ENCODE peak calls at places on chromosomes 12 and 14, in five cellular contexts. J is psoas muscle, G is suprapubic skin, E is GM12865, W is AG10803. O is an unnamed sample.

GRCh38 chr12:98741615-98742265 is 96.7 kb downstream of the APAF1 start:
- DNase-seq in J (no peak), G (no peak), E (no peak), W (no peak), O (no peak)

GRCh38 chr12:53696285-53696654 is 20.4 kb upstream of the ATP5MC2 start:
- DNase-seq in J (no peak), G (no peak), E (peak; percentile 61), W (peak; percentile 69), O (peak; percentile 90)

GRCh38 chr12:53937099-53937498 is 1.5 kb upstream of the HOXC13 start:
- DNase-seq in J (no peak), G (no peak), E (no peak), W (no peak), O (no peak)

GRCh38 chr12:57241556-57242310 is 9.3 kb downstream of the STAC3 start:
- DNase-seq in J (peak; percentile 29), G (no peak), E (no peak), W (no peak), O (no peak)

GRCh38 chr12:127829974-127830543 is 436.9 kb upstream of the TMEM132C start:
- DNase-seq in J (no peak), G (no peak), E (no peak), W (no peak), O (no peak)

GRCh38 chr12:27191531-27191930 is 52.6 kb upstream of the STK38L start:
- DNase-seq in J (no peak), G (no peak), E (no peak), W (no peak), O (no peak)

GRCh38 chr12:31325524-31325875 is 450 bp downstream of the SINHCAF start:
- DNase-seq in J (no peak), G (no peak), E (peak; percentile 30), W (no peak), O (no peak)

GRCh38 chr12:39102474-39103209 is 197.3 kb upstream of the CPNE8 start:
- DNase-seq in J (no peak), G (no peak), E (no peak), W (peak; percentile 56), O (peak; percentile 58)

GRCh38 chr12:112218150-112218549 is 92.8 kb downstream of the TRAFD1 start:
- DNase-seq in J (no peak), G (no peak), E (no peak), W (peak; percentile 12), O (peak; percentile 48)

GRCh38 chr12:42810006-42810405 is 220.5 kb upstream of the PRICKLE1 start:
- DNase-seq in J (no peak), G (no peak), E (no peak), W (peak; percentile 28), O (no peak)

GRCh38 chr14:75059642-75060041 is 4.2 kb downstream of the ACYP1 start:
- DNase-seq in J (no peak), G (no peak), E (no peak), W (peak; percentile 58), O (no peak)

GRCh38 chr14:84404246-84404645 is 1125.7 kb upstream of the FLRT2 start:
- DNase-seq in J (no peak), G (no peak), E (no peak), W (no peak), O (no peak)

GRCh38 chr14:75303415-75303814 is 24.8 kb downstream of the FOS start:
- DNase-seq in J (peak; percentile 42), G (peak; percentile 85), E (peak; percentile 78), W (peak; percentile 67), O (peak; percentile 87)

GRCh38 chr12:55830601-55831406 is 1.4 kb upstream of the DNAJC14 start:
- DNase-seq in J (peak; percentile 79), G (peak; percentile 88), E (peak; percentile 64), W (peak; percentile 68), O (peak; percentile 69)

GRCh38 chr14:91649930-91650329 is 82.0 kb downstream of the CATSPERB start:
- DNase-seq in J (no peak), G (no peak), E (peak; percentile 46), W (peak; percentile 60), O (peak; percentile 70)

GRCh38 chr12:132651444-132652100 is 33.0 kb downstream of the P2RX2 start:
- DNase-seq in J (no peak), G (no peak), E (no peak), W (no peak), O (no peak)

GRCh38 chr14:34496007-34496678 is 34.1 kb upstream of the SPTSSA start:
- DNase-seq in J (peak; percentile 71), G (no peak), E (no peak), W (peak; percentile 31), O (peak; percentile 70)

GRCh38 chr14:85529803-85530574 is at the start of gene FLRT2:
- DNase-seq in J (peak; percentile 61), G (peak; percentile 80), E (no peak), W (peak; percentile 80), O (peak; percentile 82)

GRCh38 chr14:31360919-31361662 is 59.3 kb downstream of the HEATR5A start:
- DNase-seq in J (no peak), G (no peak), E (no peak), W (peak; percentile 75), O (peak; percentile 20)

GRCh38 chr12:46516238-46516932 is 143.8 kb upstream of the SLC38A2 start:
- DNase-seq in J (no peak), G (no peak), E (no peak), W (no peak), O (no peak)

GRCh38 chr14:60326274-60326673 is 77.3 kb downstream of the PPM1A start:
- DNase-seq in J (no peak), G (no peak), E (no peak), W (no peak), O (no peak)

GRCh38 chr14:71290960-71291466 is 383.8 kb downstream of the PCNX1 start:
- DNase-seq in J (no peak), G (no peak), E (peak; percentile 77), W (peak; percentile 56), O (peak; percentile 81)

GRCh38 chr14:31692376-31692781 is 131.2 kb downstream of the NUBPL start:
- DNase-seq in J (no peak), G (no peak), E (no peak), W (peak; percentile 59), O (peak; percentile 17)

GRCh38 chr12:6213969-6214368 is 13.8 kb downstream of the CD9 start:
- DNase-seq in J (no peak), G (no peak), E (no peak), W (no peak), O (no peak)

GRCh38 chr12:103391103-103391502 is 104.7 kb downstream of the C12orf42 start:
- DNase-seq in J (no peak), G (no peak), E (no peak), W (no peak), O (no peak)

GRCh38 chr14:65478017-65478416 is 65.5 kb downstream of the FUT8 start:
- DNase-seq in J (no peak), G (no peak), E (no peak), W (no peak), O (no peak)

GRCh38 chr14:69629225-69630127 is 18.1 kb downstream of the SUSD6 start:
- DNase-seq in J (no peak), G (no peak), E (peak; percentile 81), W (peak; percentile 34), O (no peak)

GRCh38 chr12:664075-664778 is 982 bp upstream of the NINJ2 start:
- DNase-seq in J (no peak), G (no peak), E (no peak), W (no peak), O (no peak)

GRCh38 chr12:75751769-75752471 is 240.5 kb upstream of the KRR1 start:
- DNase-seq in J (no peak), G (no peak), E (no peak), W (no peak), O (no peak)

GRCh38 chr14:94673781-94674231 is 61.6 kb downstream of the SERPINA3 start:
- DNase-seq in J (no peak), G (peak; percentile 47), E (no peak), W (no peak), O (peak; percentile 59)

GRCh38 chr14:105060751-105061427 is 4.3 kb downstream of the GPR132 start:
- DNase-seq in J (peak; percentile 47), G (no peak), E (peak; percentile 62), W (no peak), O (no peak)

GRCh38 chr12:100026241-100026640 is 41.5 kb upstream of the ANKS1B start:
- DNase-seq in J (no peak), G (no peak), E (no peak), W (no peak), O (no peak)

GRCh38 chr12:102948941-102949352 is 8.5 kb upstream of the ASCL1 start:
- DNase-seq in J (peak; percentile 23), G (no peak), E (peak; percentile 64), W (peak; percentile 24), O (peak; percentile 54)

GRCh38 chr12:117890137-117890536 is 78.7 kb downstream of the KSR2 start:
- DNase-seq in J (no peak), G (no peak), E (peak; percentile 21), W (no peak), O (no peak)

GRCh38 chr14:28116716-28117115 is 649.9 kb upstream of the FOXG1 start:
- DNase-seq in J (no peak), G (no peak), E (no peak), W (no peak), O (no peak)
- TF ChIP-seq CTCF in J (no peak), G (no peak), E (no peak), W (no peak), O (no peak)

GRCh38 chr12:109458086-109458485 is 19.0 kb downstream of the KCTD10 start:
- DNase-seq in J (no peak), G (no peak), E (no peak), W (peak; percentile 76), O (peak; percentile 74)
- H3K4me3 ChIP-seq in J (no peak overlapping the region), G (no peak overlapping the region), E (no peak overlapping the region), W (no peak overlapping the region), O (no peak overlapping the region)

GRCh38 chr14:100416081-100416480 is 92.9 kb downstream of the SLC25A47 start:
- DNase-seq in J (no peak), G (no peak), E (no peak), W (no peak), O (no peak)

GRCh38 chr14:100415226-100415625 is 92.1 kb downstream of the SLC25A47 start:
- DNase-seq in J (no peak), G (no peak), E (no peak), W (no peak), O (no peak)

GRCh38 chr14:100419856-100420255 is 96.7 kb downstream of the SLC25A47 start:
- DNase-seq in J (no peak), G (no peak), E (no peak), W (no peak), O (no peak)

GRCh38 chr14:100416921-100417451 is 93.8 kb downstream of the SLC25A47 start:
- DNase-seq in J (no peak), G (no peak), E (no peak), W (peak; percentile 66), O (peak; percentile 29)

GRCh38 chr14:100417466-100417865 is 94.3 kb downstream of the SLC25A47 start:
- DNase-seq in J (peak; percentile 39), G (no peak), E (no peak), W (peak; percentile 88), O (peak; percentile 91)
- TF ChIP-seq CTCF in J (no peak), G (no peak), E (no peak), W (peak; percentile 98), O (peak; percentile 93)

GRCh38 chr12:60210756-60211155 is 614.9 kb downstream of the SLC16A7 start:
- DNase-seq in J (no peak), G (no peak), E (no peak), W (no peak), O (no peak)
- H3K4me3 ChIP-seq in J (no peak overlapping the region), G (no peak overlapping the region), E (no peak overlapping the region), W (no peak overlapping the region), O (no peak overlapping the region)

O was measured in fibroblast of pulmonary artery.